ENCODE peak calls at places on chromosomes 13 and 19, in five cellular contexts. C is mammary epithelial cell, Z is SK-N-SH, M is fibroblast of lung, E is colonic mucosa. I is an unnamed sample.

GRCh38 chr13:51158923-51159322 is 47.8 kb upstream of the C13orf42 start:
- DNase-seq in C (no peak), Z (no peak), M (peak), E (no peak), I (no peak)

GRCh38 chr19:6736917-6737283 is 480 bp downstream of the GPR108 start:
- DNase-seq in C (no peak), Z (peak), M (no peak), E (no peak), I (no peak)

GRCh38 chr13:79799466-79799865 is 318.5 kb downstream of the NDFIP2 start:
- DNase-seq in C (no peak), Z (peak), M (no peak), E (no peak), I (peak)

GRCh38 chr13:110170020-110170790 is 136.8 kb downstream of the COL4A1 start:
- DNase-seq in C (no peak), Z (no peak), M (no peak), E (no peak), I (no peak)

GRCh38 chr13:29887030-29887557 is 36.7 kb upstream of the UBL3 start:
- DNase-seq in C (no peak), Z (no peak), M (no peak), E (no peak), I (no peak)

GRCh38 chr13:29878101-29878500 is 27.7 kb upstream of the UBL3 start:
- DNase-seq in C (no peak), Z (no peak), M (no peak), E (no peak), I (no peak)

GRCh38 chr19:48752511-48753365 is at the start of gene FUT1:
- DNase-seq in C (peak), Z (peak), M (peak), E (peak), I (peak)

GRCh38 chr13:98303858-98304257 is 126.8 kb upstream of the RNF113B start:
- DNase-seq in C (no peak), Z (no peak), M (no peak), E (no peak), I (no peak)

GRCh38 chr13:41588899-41589298 is 131.5 kb downstream of the RGCC start:
- DNase-seq in C (peak), Z (no peak), M (peak), E (no peak), I (peak)

GRCh38 chr19:46732966-46733692 is 12.7 kb upstream of the FKRP start:
- DNase-seq in C (no peak), Z (no peak), M (peak), E (no peak), I (no peak)

GRCh38 chr19:45141203-45141900 is 19.4 kb downstream of the NKPD1 start:
- DNase-seq in C (no peak), Z (no peak), M (no peak), E (no peak), I (no peak)

GRCh38 chr13:77095288-77095687 is 68.3 kb upstream of the FBXL3 start:
- DNase-seq in C (no peak), Z (no peak), M (no peak), E (no peak), I (no peak)

GRCh38 chr13:95652821-95653220 is 8.3 kb upstream of the DZIP1 start:
- DNase-seq in C (no peak), Z (no peak), M (no peak), E (no peak), I (no peak)

GRCh38 chr19:49932041-49932451 is 2.7 kb upstream of the NUP62 start:
- DNase-seq in C (peak), Z (no peak), M (no peak), E (no peak), I (no peak)

GRCh38 chr13:107202371-107203023 is 634.6 kb upstream of the ARGLU1 start:
- DNase-seq in C (peak), Z (no peak), M (peak), E (no peak), I (peak)

GRCh38 chr19:55809381-55810058 is 22.3 kb downstream of the NLRP11 start:
- DNase-seq in C (peak), Z (peak), M (peak), E (peak), I (peak)

GRCh38 chr13:20686863-20687579 is 16.5 kb upstream of the IL17D start:
- DNase-seq in C (no peak), Z (no peak), M (peak), E (no peak), I (no peak)

GRCh38 chr19:48424694-48425219 is 21.0 kb upstream of the GRWD1 start:
- DNase-seq in C (no peak), Z (no peak), M (peak), E (no peak), I (peak)

GRCh38 chr19:13962738-13963602 is 10.7 kb downstream of the DCAF15 start:
- DNase-seq in C (no peak), Z (no peak), M (peak), E (no peak), I (peak)
- H3K9ac ChIP-seq in C (no peak), Z (no peak), M (no peak), E (no peak), I (no peak)

GRCh38 chr19:10848208-10848843 is at the start of gene C19orf38:
- DNase-seq in C (no peak), Z (no peak), M (no peak), E (no peak), I (peak)
- H3K9ac ChIP-seq in C (no peak), Z (no peak), M (no peak), E (no peak), I (no peak)

GRCh38 chr13:24272452-24273161 is 36.8 kb upstream of the C1QTNF9 start:
- DNase-seq in C (no peak), Z (peak), M (peak), E (peak), I (no peak)
- H3K9ac ChIP-seq in C (no peak), Z (peak), M (no peak), E (peak), I (peak)

GRCh38 chr13:25865391-25865790 is 186.4 kb downstream of the SHISA2 start:
- DNase-seq in C (no peak), Z (no peak), M (no peak), E (no peak), I (no peak)
- H3K9ac ChIP-seq in C (no peak), Z (no peak), M (no peak), E (no peak), I (no peak)

DNA sequence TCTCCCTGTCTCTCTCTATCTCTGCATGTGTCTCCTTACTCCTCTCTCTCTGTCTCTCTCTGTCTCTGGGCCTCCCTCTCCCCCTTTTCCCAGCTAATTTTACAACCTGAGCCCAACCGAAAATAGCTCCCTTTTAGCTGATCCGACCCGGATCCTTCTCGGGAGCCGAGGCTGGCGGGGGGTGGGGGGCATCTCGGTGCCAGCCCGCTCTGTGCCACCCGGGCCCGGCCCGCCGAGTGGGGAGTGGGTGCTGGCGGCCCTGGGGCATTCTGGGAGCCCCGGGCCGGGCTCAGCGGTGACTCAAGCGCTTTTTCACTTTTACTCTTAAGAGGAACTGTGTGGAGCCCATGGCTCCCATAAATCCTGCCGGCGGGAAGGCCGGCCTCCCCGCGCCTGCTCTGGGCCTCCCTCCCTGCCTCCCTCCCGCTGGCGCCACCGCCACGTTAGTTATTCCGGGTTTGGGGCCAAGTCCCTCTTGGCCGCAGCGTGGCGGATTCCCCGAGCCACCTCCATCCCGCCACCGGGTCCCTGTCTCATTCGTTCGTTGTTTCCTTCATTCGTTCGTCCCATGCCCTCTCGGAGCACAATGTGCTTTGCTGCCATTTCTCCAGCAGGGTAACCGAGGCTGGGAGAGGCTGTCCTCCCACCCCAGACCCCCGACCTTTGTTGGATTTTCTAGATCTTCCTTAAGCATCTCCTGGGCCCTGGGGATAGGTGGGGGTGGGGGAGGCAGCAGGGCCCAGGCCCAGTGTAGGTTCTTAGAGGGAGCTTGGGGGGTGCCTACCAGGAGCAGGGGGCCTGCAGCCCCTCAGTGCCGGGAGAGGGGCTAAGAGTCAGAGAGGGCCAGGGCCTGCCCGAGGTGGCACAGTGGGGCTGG is 3.2 kb downstream of the NFIC start:
- DNase-seq in C (peak), Z (no peak), M (peak), E (peak), I (peak)
- H3K9ac ChIP-seq in C (peak), Z (no peak), M (peak), E (peak), I (peak)

GRCh38 chr19:2668188-2668763 is 34.2 kb downstream of the GNG7 start:
- DNase-seq in C (no peak), Z (no peak), M (no peak), E (no peak), I (no peak)
- H3K9ac ChIP-seq in C (no peak), Z (no peak), M (no peak), E (no peak), I (no peak)